ENCODE peak calls at places on chromosomes 5 and 9, in six cellular contexts. K is T1000; W is fibroblast of lung; U is lower leg skin; V is HFFc6; E is stimulated activated CD4-positive, alpha-beta T cell treated with anti-CD3 and anti-CD28 coated beads, Interleukin-2, amount 100 ng/mL, for 48 hours. Q is an unnamed sample.

GRCh38 chr9:89295400-89295799 is 15.6 kb upstream of the CKS2 start:
- DNase-seq in K (no peak), W (no peak), U (no peak), V (no peak), E (no peak), Q (no peak)

GRCh38 chr9:111284703-111285102 is 45.3 kb downstream of the OR2K2 start:
- DNase-seq in K (no peak), W (no peak), U (no peak), V (no peak), E (no peak), Q (no peak)

GRCh38 chr5:124263680-124264491 is 482.6 kb downstream of the ZNF608 start:
- DNase-seq in K (no peak), W (no peak), U (no peak), V (no peak), E (no peak), Q (no peak)

GRCh38 chr5:167355370-167355769 is 936.1 kb upstream of the WWC1 start:
- DNase-seq in K (no peak), W (no peak), U (no peak), V (no peak), E (no peak), Q (no peak)

GRCh38 chr9:24044576-24044975 is 218.5 kb upstream of the ELAVL2 start:
- DNase-seq in K (no peak), W (peak), U (no peak), V (no peak), E (no peak), Q (no peak)

GRCh38 chr5:135207866-135208265 is 173.8 kb upstream of the PITX1 start:
- DNase-seq in K (no peak), W (no peak), U (peak), V (no peak), E (no peak), Q (no peak)

GRCh38 chr5:112331892-112332291 is 87.2 kb downstream of the EPB41L4A start:
- DNase-seq in K (no peak), W (no peak), U (no peak), V (no peak), E (no peak), Q (no peak)

GRCh38 chr9:98117984-98118639 is 910 bp downstream of the TRIM14 start:
- DNase-seq in K (no peak), W (peak), U (no peak), V (peak), E (peak), Q (no peak)

GRCh38 chr5:153891394-153891793 is 147.3 kb downstream of the FAM114A2 start:
- DNase-seq in K (no peak), W (no peak), U (no peak), V (no peak), E (no peak), Q (no peak)

GRCh38 chr9:70420267-70421019 is 6.0 kb upstream of the KLF9 start:
- DNase-seq in K (no peak), W (peak), U (peak), V (peak), E (peak), Q (no peak)

GRCh38 chr5:58628626-58629025 is 45.8 kb downstream of the RAB3C start:
- DNase-seq in K (no peak), W (no peak), U (no peak), V (no peak), E (no peak), Q (no peak)

GRCh38 chr5:137254153-137254552 is 245.0 kb downstream of the SPOCK1 start:
- DNase-seq in K (no peak), W (peak), U (no peak), V (peak), E (no peak), Q (no peak)

GRCh38 chr9:115946530-115946929 is 207.1 kb upstream of the PAPPA start:
- DNase-seq in K (no peak), W (peak), U (no peak), V (no peak), E (no peak), Q (no peak)

GRCh38 chr5:108321341-108321740 is 60.6 kb downstream of the FBXL17 start:
- DNase-seq in K (no peak), W (no peak), U (no peak), V (no peak), E (no peak), Q (no peak)

GRCh38 chr9:137198748-137199276 is 1.7 kb downstream of the TPRN start:
- DNase-seq in K (no peak), W (no peak), U (no peak), V (no peak), E (no peak), Q (no peak)

GRCh38 chr9:97357056-97357455 is 49.6 kb downstream of the CCDC180 start:
- DNase-seq in K (no peak), W (no peak), U (no peak), V (no peak), E (no peak), Q (no peak)

GRCh38 chr9:22050924-22051323 is 41.8 kb upstream of the CDKN2B start:
- DNase-seq in K (no peak), W (no peak), U (no peak), V (no peak), E (no peak), Q (no peak)

GRCh38 chr9:33143241-33143642 is 23.9 kb downstream of the B4GALT1 start:
- DNase-seq in K (no peak), W (peak), U (peak), V (peak), E (no peak), Q (no peak)

GRCh38 chr9:136297016-136297691 is 6.7 kb downstream of the CCDC187 start:
- DNase-seq in K (no peak), W (no peak), U (no peak), V (no peak), E (no peak), Q (no peak)

GRCh38 chr9:127346584-127346983 is 50.4 kb upstream of the SLC2A8 start:
- DNase-seq in K (no peak), W (no peak), U (peak), V (no peak), E (no peak), Q (no peak)

GRCh38 chr9:106745457-106745856 is 117.5 kb upstream of the ZNF462 start:
- DNase-seq in K (no peak), W (peak), U (no peak), V (no peak), E (no peak), Q (no peak)

GRCh38 chr5:2874099-2874498 is 122.6 kb upstream of the IRX2 start:
- DNase-seq in K (no peak), W (no peak), U (peak), V (no peak), E (no peak), Q (no peak)

GRCh38 chr9:95264954-95265615 is 52.4 kb downstream of the FANCC start:
- DNase-seq in K (no peak), W (peak), U (no peak), V (peak), E (no peak), Q (no peak)

GRCh38 chr9:113563856-113564514 is 100.5 kb downstream of the RGS3 start:
- DNase-seq in K (no peak), W (no peak), U (peak), V (no peak), E (no peak), Q (no peak)

GRCh38 chr5:110623875-110624274 is 102.6 kb downstream of the TMEM232 start:
- DNase-seq in K (no peak), W (peak), U (no peak), V (no peak), E (no peak), Q (no peak)

GRCh38 chr5:149002761-149003689 is 59.8 kb downstream of the SH3TC2 start:
- DNase-seq in K (peak), W (peak), U (no peak), V (peak), E (no peak), Q (no peak)

GRCh38 chr9:17204611-17205165 is 69.8 kb downstream of the CNTLN start:
- DNase-seq in K (no peak), W (no peak), U (peak), V (no peak), E (no peak), Q (no peak)

GRCh38 chr5:169795311-169795710 is 158.2 kb downstream of the DOCK2 start:
- DNase-seq in K (no peak), W (no peak), U (no peak), V (peak), E (no peak), Q (no peak)

GRCh38 chr9:93468763-93469456 is 15.5 kb upstream of the FAM120AOS start:
- DNase-seq in K (no peak), W (peak), U (no peak), V (no peak), E (no peak), Q (no peak)

GRCh38 chr5:68015381-68015780 is 200.2 kb upstream of the PIK3R1 start:
- DNase-seq in K (no peak), W (no peak), U (no peak), V (no peak), E (no peak), Q (no peak)

GRCh38 chr5:67404261-67405100 is 207.9 kb upstream of the CD180 start:
- DNase-seq in K (no peak), W (peak), U (no peak), V (peak), E (no peak), Q (no peak)

GRCh38 chr9:35863583-35863982 is 6.6 kb downstream of the OR13J1 start:
- DNase-seq in K (no peak), W (no peak), U (no peak), V (no peak), E (no peak), Q (no peak)

GRCh38 chr5:1681955-1682354 is 117.7 kb downstream of the MRPL36 start:
- DNase-seq in K (no peak), W (no peak), U (no peak), V (no peak), E (no peak), Q (no peak)

GRCh38 chr9:6944093-6944551 is 186.3 kb downstream of the KDM4C start:
- DNase-seq in K (no peak), W (peak), U (no peak), V (peak), E (no peak), Q (no peak)

GRCh38 chr5:133932441-133933168 is 35.8 kb downstream of the C5orf15 start:
- DNase-seq in K (no peak), W (no peak), U (no peak), V (no peak), E (no peak), Q (no peak)

GRCh38 chr9:134492281-134492691 is 149.3 kb upstream of the COL5A1 start:
- DNase-seq in K (no peak), W (peak), U (peak), V (peak), E (no peak), Q (no peak)

GRCh38 chr5:93141969-93142368 is 439.1 kb downstream of the NR2F1-AS1 start:
- DNase-seq in K (no peak), W (no peak), U (no peak), V (no peak), E (no peak), Q (no peak)

GRCh38 chr9:109274768-109275596 is 45.9 kb downstream of the EPB41L4B start:
- DNase-seq in K (no peak), W (no peak), U (no peak), V (no peak), E (no peak), Q (no peak)

GRCh38 chr9:104961238-104961637 is 33.3 kb upstream of the ABCA1 start:
- DNase-seq in K (no peak), W (peak), U (peak), V (peak), E (peak), Q (no peak)